ENCODE peak calls at places on chromosomes 16 and 17, in six cellular contexts. One of them, this sample, is unnamed.

GRCh38 chr16:85005278-85006069 is 5.9 kb downstream of the ZDHHC7 start:
- DNase-seq in B cell: no peak
- DNase-seq in thyroid gland: no peak
- DNase-seq in IMR-90: peak
- DNase-seq in brain microvascular endothelial cell: no peak
- DNase-seq in lower leg skin: peak
- DNase-seq in this sample: no peak

GRCh38 chr17:65154770-65155589 is 17.8 kb downstream of the RGS9 start:
- DNase-seq in B cell: no peak
- DNase-seq in thyroid gland: no peak
- DNase-seq in IMR-90: peak
- DNase-seq in brain microvascular endothelial cell: no peak
- DNase-seq in lower leg skin: no peak
- DNase-seq in this sample: no peak

GRCh38 chr17:81057079-81057730 is 22.3 kb downstream of the BAIAP2 start:
- DNase-seq in B cell: no peak
- DNase-seq in thyroid gland: peak
- DNase-seq in IMR-90: no peak
- DNase-seq in brain microvascular endothelial cell: no peak
- DNase-seq in lower leg skin: peak
- DNase-seq in this sample: no peak

GRCh38 chr17:58822148-58823050 is 66.7 kb downstream of the PPM1E start:
- DNase-seq in B cell: no peak
- DNase-seq in thyroid gland: no peak
- DNase-seq in IMR-90: no peak
- DNase-seq in brain microvascular endothelial cell: no peak
- DNase-seq in lower leg skin: no peak
- DNase-seq in this sample: no peak

GRCh38 chr17:21210411-21211076 is 3.4 kb downstream of the TMEM11 start:
- DNase-seq in B cell: no peak
- DNase-seq in thyroid gland: peak
- DNase-seq in IMR-90: no peak
- DNase-seq in brain microvascular endothelial cell: no peak
- DNase-seq in lower leg skin: no peak
- DNase-seq in this sample: no peak

GRCh38 chr16:31461921-31462804 is 2.9 kb downstream of the ARMC5 start:
- DNase-seq in B cell: no peak
- DNase-seq in thyroid gland: no peak
- DNase-seq in IMR-90: no peak
- DNase-seq in brain microvascular endothelial cell: no peak
- DNase-seq in lower leg skin: no peak
- DNase-seq in this sample: no peak

GRCh38 chr17:2067559-2067958 is 12.7 kb downstream of the HIC1 start:
- DNase-seq in B cell: no peak
- DNase-seq in thyroid gland: no peak
- DNase-seq in IMR-90: peak
- DNase-seq in brain microvascular endothelial cell: no peak
- DNase-seq in lower leg skin: no peak
- DNase-seq in this sample: no peak

GRCh38 chr17:48679385-48680096 is 42.8 kb downstream of the PRAC1 start:
- DNase-seq in B cell: no peak
- DNase-seq in thyroid gland: no peak
- DNase-seq in IMR-90: no peak
- DNase-seq in brain microvascular endothelial cell: no peak
- DNase-seq in lower leg skin: no peak
- DNase-seq in this sample: no peak

GRCh38 chr17:76271669-76272540 is 6.8 kb downstream of the UBALD2 start:
- DNase-seq in B cell: peak
- DNase-seq in thyroid gland: peak
- DNase-seq in IMR-90: no peak
- DNase-seq in brain microvascular endothelial cell: no peak
- DNase-seq in lower leg skin: no peak
- DNase-seq in this sample: no peak

GRCh38 chr17:73593249-73593965 is 50.8 kb downstream of the SDK2 start:
- DNase-seq in B cell: no peak
- DNase-seq in thyroid gland: no peak
- DNase-seq in IMR-90: no peak
- DNase-seq in brain microvascular endothelial cell: no peak
- DNase-seq in lower leg skin: no peak
- DNase-seq in this sample: no peak

GRCh38 chr16:30697264-30698138 is 1.5 kb upstream of the SRCAP start:
- DNase-seq in B cell: no peak
- DNase-seq in thyroid gland: no peak
- DNase-seq in IMR-90: peak
- DNase-seq in brain microvascular endothelial cell: no peak
- DNase-seq in lower leg skin: no peak
- DNase-seq in this sample: no peak

GRCh38 chr17:73261952-73262675 is 434 bp upstream of the CPSF4L start:
- DNase-seq in B cell: no peak
- DNase-seq in thyroid gland: no peak
- DNase-seq in IMR-90: no peak
- DNase-seq in brain microvascular endothelial cell: no peak
- DNase-seq in lower leg skin: no peak
- DNase-seq in this sample: no peak

GRCh38 chr17:37592291-37592690 is 16.9 kb downstream of the SYNRG start:
- DNase-seq in B cell: no peak
- DNase-seq in thyroid gland: no peak
- DNase-seq in IMR-90: peak
- DNase-seq in brain microvascular endothelial cell: no peak
- DNase-seq in lower leg skin: no peak
- DNase-seq in this sample: no peak

GRCh38 chr17:8057691-8058114 is 18.8 kb downstream of the ALOX15B start:
- DNase-seq in B cell: peak
- DNase-seq in thyroid gland: peak
- DNase-seq in IMR-90: peak
- DNase-seq in brain microvascular endothelial cell: peak
- DNase-seq in lower leg skin: peak
- DNase-seq in this sample: peak

GRCh38 chr16:66510711-66511614 is 39.0 kb downstream of the TK2 start:
- DNase-seq in B cell: no peak
- DNase-seq in thyroid gland: peak
- DNase-seq in IMR-90: no peak
- DNase-seq in brain microvascular endothelial cell: no peak
- DNase-seq in lower leg skin: no peak
- DNase-seq in this sample: no peak

GRCh38 chr17:64982139-64982802 is 63.0 kb upstream of the LRRC37A3 start:
- DNase-seq in B cell: no peak
- DNase-seq in thyroid gland: no peak
- DNase-seq in IMR-90: peak
- DNase-seq in brain microvascular endothelial cell: no peak
- DNase-seq in lower leg skin: no peak
- DNase-seq in this sample: no peak

GRCh38 chr16:89823087-89823823 is 5.0 kb upstream of the SPIRE2 start:
- DNase-seq in B cell: no peak
- DNase-seq in thyroid gland: no peak
- DNase-seq in IMR-90: no peak
- DNase-seq in brain microvascular endothelial cell: no peak
- DNase-seq in lower leg skin: no peak
- DNase-seq in this sample: no peak

GRCh38 chr16:89453662-89454321 is 36.6 kb downstream of the ANKRD11 start:
- DNase-seq in B cell: peak
- DNase-seq in thyroid gland: peak
- DNase-seq in IMR-90: no peak
- DNase-seq in brain microvascular endothelial cell: no peak
- DNase-seq in lower leg skin: no peak
- DNase-seq in this sample: no peak

GRCh38 chr17:4340914-4341615 is 25.4 kb downstream of the UBE2G1 start:
- DNase-seq in B cell: no peak
- DNase-seq in thyroid gland: no peak
- DNase-seq in IMR-90: peak
- DNase-seq in brain microvascular endothelial cell: no peak
- DNase-seq in lower leg skin: no peak
- DNase-seq in this sample: no peak

GRCh38 chr17:63405741-63406261 is 40.3 kb downstream of the CYB561 start:
- DNase-seq in B cell: peak
- DNase-seq in thyroid gland: no peak
- DNase-seq in IMR-90: peak
- DNase-seq in brain microvascular endothelial cell: peak
- DNase-seq in lower leg skin: no peak
- DNase-seq in this sample: no peak

GRCh38 chr16:15435216-15435864 is 952 bp downstream of the BMERB1 start:
- DNase-seq in B cell: peak
- DNase-seq in thyroid gland: no peak
- DNase-seq in IMR-90: no peak
- DNase-seq in brain microvascular endothelial cell: no peak
- DNase-seq in lower leg skin: no peak
- DNase-seq in this sample: no peak

GRCh38 chr17:66934040-66934439 is 30.5 kb upstream of the CACNG4 start:
- DNase-seq in B cell: no peak
- DNase-seq in thyroid gland: no peak
- DNase-seq in IMR-90: no peak
- DNase-seq in brain microvascular endothelial cell: no peak
- DNase-seq in lower leg skin: no peak
- DNase-seq in this sample: no peak

GRCh38 chr17:58693208-58693607 is 806 bp downstream of the RAD51C start:
- DNase-seq in B cell: no peak
- DNase-seq in thyroid gland: no peak
- DNase-seq in IMR-90: no peak
- DNase-seq in brain microvascular endothelial cell: no peak
- DNase-seq in lower leg skin: no peak
- DNase-seq in this sample: no peak

GRCh38 chr17:42287305-42288077 is 807 bp upstream of the STAT5A start:
- DNase-seq in B cell: peak
- DNase-seq in thyroid gland: peak
- DNase-seq in IMR-90: no peak
- DNase-seq in brain microvascular endothelial cell: no peak
- DNase-seq in lower leg skin: no peak
- DNase-seq in this sample: peak

GRCh38 chr16:53754938-53755910 is 51.3 kb downstream of the FTO start:
- DNase-seq in B cell: no peak
- DNase-seq in thyroid gland: peak
- DNase-seq in IMR-90: peak
- DNase-seq in brain microvascular endothelial cell: no peak
- DNase-seq in lower leg skin: peak
- DNase-seq in this sample: no peak
- TF ChIP-seq CTCF in B cell: no peak
- TF ChIP-seq CTCF in thyroid gland: no peak
- TF ChIP-seq CTCF in IMR-90: no peak
- TF ChIP-seq CTCF in brain microvascular endothelial cell: no peak
- TF ChIP-seq CTCF in lower leg skin: no peak
- TF ChIP-seq CTCF in this sample: no peak

GRCh38 chr16:50591800-50592771 is 43.9 kb downstream of the NKD1 start:
- DNase-seq in B cell: no peak
- DNase-seq in thyroid gland: peak
- DNase-seq in IMR-90: no peak
- DNase-seq in brain microvascular endothelial cell: no peak
- DNase-seq in lower leg skin: no peak
- DNase-seq in this sample: no peak
- TF ChIP-seq CTCF in B cell: no peak
- TF ChIP-seq CTCF in thyroid gland: peak
- TF ChIP-seq CTCF in IMR-90: no peak
- TF ChIP-seq CTCF in brain microvascular endothelial cell: no peak
- TF ChIP-seq CTCF in lower leg skin: no peak
- TF ChIP-seq CTCF in this sample: no peak

GRCh38 chr16:10640934-10641333 is 53.8 kb downstream of the TEKT5 start:
- DNase-seq in B cell: no peak
- DNase-seq in thyroid gland: no peak
- DNase-seq in IMR-90: no peak
- DNase-seq in brain microvascular endothelial cell: no peak
- DNase-seq in lower leg skin: no peak
- DNase-seq in this sample: no peak
- TF ChIP-seq CTCF in B cell: no peak
- TF ChIP-seq CTCF in thyroid gland: no peak
- TF ChIP-seq CTCF in IMR-90: no peak
- TF ChIP-seq CTCF in brain microvascular endothelial cell: no peak
- TF ChIP-seq CTCF in lower leg skin: no peak
- TF ChIP-seq CTCF in this sample: no peak

DNA sequence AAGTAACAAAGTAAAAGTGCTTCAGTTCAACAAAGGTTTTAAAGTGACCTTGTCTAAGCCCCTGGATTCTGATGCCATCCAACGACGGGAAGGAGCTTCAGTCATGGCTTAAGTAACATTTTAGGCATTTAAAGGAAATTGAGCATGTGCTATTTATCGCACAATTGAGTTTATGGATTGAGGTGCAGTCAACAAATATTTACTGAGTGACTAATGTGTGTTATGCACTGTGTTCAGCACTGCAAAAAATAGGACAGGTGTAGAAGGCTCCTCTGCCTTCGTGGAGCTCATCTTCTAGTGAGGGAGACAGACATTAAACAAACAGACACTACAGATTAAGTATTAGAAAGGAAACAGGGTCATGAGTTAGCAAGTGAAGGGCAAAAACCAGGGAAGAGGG is 12.5 kb downstream of the TMIGD1 start:
- DNase-seq in B cell: no peak
- DNase-seq in thyroid gland: no peak
- DNase-seq in IMR-90: no peak
- DNase-seq in brain microvascular endothelial cell: no peak
- DNase-seq in lower leg skin: no peak
- DNase-seq in this sample: no peak
- TF ChIP-seq CTCF in B cell: no peak
- TF ChIP-seq CTCF in thyroid gland: no peak
- TF ChIP-seq CTCF in IMR-90: no peak
- TF ChIP-seq CTCF in brain microvascular endothelial cell: no peak
- TF ChIP-seq CTCF in lower leg skin: no peak
- TF ChIP-seq CTCF in this sample: no peak

This sample was measured in type B pancreatic cell.